ENCODE peak calls at places on chromosome 16, in seven cellular contexts. O is activated CD8-positive, alpha-beta memory T cell treated with anti-CD3 and anti-CD28 coated beads for 1 hour; M is A172; X is stimulated activated CD4-positive, alpha-beta T cell treated with anti-CD3 and anti-CD28 coated beads, TNF-alpha, amount 100 ng/mL, for 24 hours; J is LoVo; T is ascending aorta; B is MM.1S. V is an unnamed sample.

GRCh38 chr16:48687421-48688038 is 77.5 kb upstream of the N4BP1 start:
- DNase-seq in O (no peak), M (peak), X (peak), J (peak), T (no peak), B (peak), V (peak)

GRCh38 chr16:58110590-58111330 is 18.4 kb downstream of the CFAP20 start:
- DNase-seq in O (no peak), M (peak), X (no peak), J (no peak), T (no peak), B (no peak), V (no peak)

GRCh38 chr16:88285514-88285822 is 97.3 kb upstream of the ZNF469 start:
- DNase-seq in O (no peak), M (no peak), X (no peak), J (no peak), T (no peak), B (no peak), V (no peak)

GRCh38 chr16:58655215-58655596 is 25.6 kb upstream of the CNOT1 start:
- DNase-seq in O (no peak), M (no peak), X (no peak), J (no peak), T (no peak), B (no peak), V (no peak)

GRCh38 chr16:56637814-56638750 is at the start of gene MT1A:
- DNase-seq in O (no peak), M (no peak), X (no peak), J (peak), T (peak), B (no peak), V (no peak)

GRCh38 chr16:48818257-48818656 is 208.3 kb upstream of the N4BP1 start:
- DNase-seq in O (no peak), M (no peak), X (no peak), J (no peak), T (no peak), B (no peak), V (no peak)

GRCh38 chr16:73023752-73024570 is 24.0 kb downstream of the ZFHX3 start:
- DNase-seq in O (no peak), M (no peak), X (no peak), J (no peak), T (no peak), B (no peak), V (no peak)

GRCh38 chr16:3965781-3966582 is 85.5 kb upstream of the CREBBP start:
- DNase-seq in O (no peak), M (no peak), X (no peak), J (no peak), T (no peak), B (no peak), V (no peak)

GRCh38 chr16:64445649-64446048 is 676.2 kb downstream of the CDH11 start:
- DNase-seq in O (no peak), M (no peak), X (no peak), J (no peak), T (no peak), B (no peak), V (no peak)

GRCh38 chr16:5455110-5455509 is 357.5 kb upstream of the EEF2KMT start:
- DNase-seq in O (no peak), M (no peak), X (no peak), J (no peak), T (no peak), B (no peak), V (no peak)

GRCh38 chr16:22618842-22619241 is 108.2 kb downstream of the NPIPB5 start:
- DNase-seq in O (no peak), M (no peak), X (no peak), J (no peak), T (no peak), B (no peak), V (no peak)

GRCh38 chr16:67594956-67595355 is 32.6 kb downstream of the CTCF start:
- DNase-seq in O (no peak), M (peak), X (no peak), J (no peak), T (no peak), B (no peak), V (no peak)

GRCh38 chr16:27929818-27930217 is 133.7 kb downstream of the GSG1L start:
- DNase-seq in O (no peak), M (no peak), X (no peak), J (no peak), T (no peak), B (no peak), V (no peak)

GRCh38 chr16:728131-728889 is 1.4 kb downstream of the HAGHL start:
- DNase-seq in O (no peak), M (peak), X (peak), J (peak), T (no peak), B (peak), V (no peak)

GRCh38 chr16:70529051-70529777 is 5.6 kb downstream of the SF3B3 start:
- DNase-seq in O (no peak), M (peak), X (no peak), J (peak), T (no peak), B (peak), V (no peak)

GRCh38 chr16:86355538-86355937 is 154.8 kb upstream of the FOXF1 start:
- DNase-seq in O (no peak), M (peak), X (no peak), J (peak), T (no peak), B (no peak), V (no peak)

GRCh38 chr16:87921236-87921773 is 15.0 kb downstream of the CA5A start:
- DNase-seq in O (no peak), M (no peak), X (no peak), J (no peak), T (no peak), B (no peak), V (peak)

GRCh38 chr16:22318690-22319358 is 21.6 kb downstream of the POLR3E start:
- DNase-seq in O (no peak), M (peak), X (peak), J (peak), T (no peak), B (no peak), V (no peak)

GRCh38 chr16:71360378-71360777 is 1.9 kb downstream of the CALB2 start:
- DNase-seq in O (no peak), M (peak), X (no peak), J (peak), T (no peak), B (no peak), V (no peak)

GRCh38 chr16:19294156-19294649 is 8.7 kb downstream of the CLEC19A start:
- DNase-seq in O (no peak), M (no peak), X (peak), J (no peak), T (peak), B (peak), V (no peak)

GRCh38 chr16:47142469-47143328 is 1.0 kb downstream of the NETO2 start:
- DNase-seq in O (no peak), M (peak), X (peak), J (peak), T (no peak), B (peak), V (no peak)

V was measured in cerebellar nuclear complex.